ENCODE peak calls at places on chromosomes 12 and 14, in six cellular contexts. V is GM12891, W is GM12878, U is K562, G is HepG2, A is H1. I is an unnamed sample.

GRCh38 chr12:69655616-69656336 is 43.3 kb downstream of the BEST3 start:
- DNase-seq in U (no peak), W (no peak), A (no peak), G (peak; percentile 67), V (no peak), I (no peak)

GRCh38 chr14:50335989-50336391 is 23.9 kb downstream of the DMAC2L start:
- DNase-seq in U (no peak), W (no peak), V (no peak), G (no peak), A (no peak), I (no peak)

GRCh38 chr14:104986487-104987164 is 1.0 kb downstream of the CLBA1 start:
- DNase-seq in A (no peak), V (no peak), G (no peak), U (no peak), W (no peak), I (no peak)

GRCh38 chr12:30138483-30138882 is 354.7 kb upstream of the TMTC1 start:
- DNase-seq in V (no peak), W (no peak), U (no peak), G (no peak), A (no peak), I (no peak)

GRCh38 chr12:5965950-5966383 is 20.9 kb upstream of the ANO2 start:
- DNase-seq in A (no peak), V (peak; percentile 58), U (peak; percentile 50), W (no peak), G (peak; percentile 28), I (peak; percentile 43)

GRCh38 chr12:93722757-93723567 is 45.8 kb downstream of the CRADD start:
- DNase-seq in V (no peak), A (no peak), W (no peak), U (no peak), G (no peak), I (no peak)

GRCh38 chr14:101721951-101722661 is 39.4 kb upstream of the PPP2R5C start:
- DNase-seq in U (peak; percentile 0), G (peak; percentile 47), W (no peak), A (no peak), V (no peak), I (no peak)

GRCh38 chr12:56082967-56083366 is 3.0 kb downstream of the ERBB3 start:
- DNase-seq in A (no peak), V (no peak), W (no peak), G (peak; percentile 48), U (peak; percentile 23), I (no peak)

GRCh38 chr12:33771889-33772288 is 250.4 kb upstream of the ALG10 start:
- DNase-seq in V (no peak), G (no peak), W (no peak), U (no peak), A (no peak), I (no peak)

GRCh38 chr12:111056618-111057521 is 136.5 kb upstream of the MYL2 start:
- DNase-seq in G (no peak), A (no peak), U (peak; percentile 20), W (peak; percentile 34), V (peak; percentile 65), I (peak; percentile 41)
- TF ChIP-seq TAF1 in G (no peak), A (no peak), U (no peak), W (no peak), V (no peak), I (no peak)

GRCh38 chr14:75123991-75124390 is 2.9 kb downstream of the NEK9 start:
- DNase-seq in U (peak; percentile 32), W (no peak), G (no peak), V (no peak), A (no peak), I (no peak)
- TF ChIP-seq POLR2A in U (no peak), W (no peak), G (no peak), V (no peak), A (no peak), I (no peak)

DNA sequence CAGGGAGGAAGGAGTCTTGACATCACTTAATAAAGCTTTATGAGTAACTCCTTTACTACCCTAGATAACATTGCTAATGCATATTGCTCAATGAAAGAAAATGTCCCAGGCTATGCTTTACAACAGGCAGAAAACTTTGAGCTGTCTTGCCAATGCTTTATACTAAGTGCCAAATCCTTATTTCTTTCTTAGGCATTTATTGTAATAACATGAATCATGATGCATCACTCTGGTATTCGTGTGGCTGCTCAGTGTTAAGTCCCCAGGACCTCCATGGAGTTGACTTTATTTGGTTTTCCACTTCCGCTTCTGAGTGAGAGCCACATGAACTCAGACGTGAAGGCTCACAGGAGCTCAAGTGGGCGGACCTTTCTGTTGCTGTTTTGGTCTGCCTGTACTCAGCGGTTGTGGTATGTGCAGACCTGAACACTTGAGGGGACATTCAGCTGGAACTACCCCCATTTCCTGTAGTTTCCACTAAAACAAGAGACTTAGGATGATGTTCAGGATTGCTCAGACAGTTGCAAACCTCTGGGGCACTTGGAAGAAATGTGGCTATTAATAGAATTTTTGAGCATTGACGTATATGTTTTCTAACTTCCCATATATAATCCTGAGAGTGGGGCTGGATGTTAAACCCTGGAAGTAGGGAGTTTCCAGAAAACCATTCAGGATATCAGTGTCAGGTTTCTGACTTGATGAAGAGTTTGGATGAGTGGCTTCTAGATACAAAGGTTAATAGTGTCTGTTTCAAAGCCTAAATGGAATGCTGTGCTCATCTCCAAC is 258.6 kb downstream of the MSRB3 start:
- DNase-seq in A (no peak), W (no peak), U (no peak), V (no peak), G (no peak), I (no peak)
- TF ChIP-seq POLR2AphosphoS5 in A (no peak), W (no peak), U (no peak), V (no peak), G (no peak), I (no peak)

GRCh38 chr14:87960013-87960787 is 32.8 kb downstream of the GALC start:
- DNase-seq in A (no peak), V (no peak), W (no peak), G (no peak), U (no peak), I (no peak)

GRCh38 chr14:87952307-87953094 is 40.5 kb downstream of the GALC start:
- DNase-seq in U (no peak), G (no peak), A (no peak), W (no peak), V (no peak), I (no peak)

DNA sequence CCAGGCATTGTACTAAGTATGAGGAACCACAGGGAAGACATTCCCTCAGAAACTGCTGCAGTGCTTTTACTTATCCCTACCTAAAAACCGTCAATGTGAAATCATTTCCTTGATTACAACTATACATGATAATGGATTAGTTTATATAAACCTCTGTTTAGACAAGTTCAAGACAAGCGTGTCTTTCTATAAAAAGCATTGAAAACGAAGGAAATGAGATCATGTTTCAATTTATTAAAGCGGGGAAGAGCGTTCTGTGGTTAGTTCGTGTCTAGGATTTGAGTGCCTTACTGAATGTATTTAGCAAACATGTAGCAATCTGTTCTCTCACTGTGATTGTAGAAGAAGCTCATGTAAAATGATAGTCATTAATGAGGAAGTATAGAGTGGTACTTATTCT is 37.5 kb downstream of the GALC start:
- DNase-seq in V (no peak), U (no peak), W (no peak), A (no peak), G (no peak), I (no peak)
- TF ChIP-seq TAF1 in V (no peak), U (no peak), W (no peak), A (no peak), G (no peak), I (no peak)

GRCh38 chr14:21455912-21456667 is at the start of gene CHD8:
- DNase-seq in V (peak; percentile 92), A (peak; percentile 100), U (peak; percentile 93), G (peak; percentile 100), W (peak; percentile 99), I (peak; percentile 94)
- TF ChIP-seq POLR2A in V (peak; percentile 80), A (peak; percentile 79), U (peak; percentile 85), G (peak; percentile 95), W (peak; percentile 94), I (peak; percentile 91)

DNA sequence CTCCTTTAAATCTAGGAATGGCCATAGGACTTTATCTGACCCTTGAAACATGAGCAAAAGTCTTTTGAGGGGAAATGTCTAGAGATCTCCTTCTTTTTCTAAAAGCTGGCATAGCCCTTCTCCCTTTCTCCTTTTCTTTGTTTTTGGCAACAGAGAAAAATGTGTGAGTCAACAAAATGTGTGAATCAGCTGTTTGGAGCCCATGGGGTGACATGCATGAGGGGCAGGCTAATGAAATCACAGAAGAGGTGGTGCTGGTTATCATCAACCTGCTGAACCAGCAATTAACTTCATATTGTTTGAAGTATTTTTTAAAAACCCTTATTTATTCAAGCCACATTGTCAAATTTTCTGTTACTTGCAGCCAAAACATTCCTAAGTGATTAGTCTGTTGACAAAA is 132.3 kb downstream of the CCDC59 start:
- DNase-seq in U (no peak), A (no peak), W (no peak), V (no peak), G (no peak), I (no peak)
- TF ChIP-seq POLR2AphosphoS5 in U (no peak), A (no peak), W (no peak), V (no peak), G (no peak), I (no peak)